ENCODE peak calls at places on chromosomes 1 and 21, in four cellular contexts. B is uterus, Z is Peyer's patch, I is cardiac muscle cell. C is an unnamed sample.
A peak's percentile ranks its signal among the peaks of the same experiment; 100 is the strongest.

GRCh38 chr1:232620356-232620841 is 9.5 kb downstream of the SIPA1L2 start:
- DNase-seq in B (peak; percentile 34), Z (peak; percentile 74), I (peak; percentile 90), C (no peak)

GRCh38 chr1:153752561-153753195 is 22.5 kb upstream of the SLC27A3 start:
- DNase-seq in B (peak; percentile 91), Z (peak; percentile 63), I (no peak), C (peak; percentile 71)

GRCh38 chr1:183331095-183331742 is 87.0 kb downstream of the NMNAT2 start:
- DNase-seq in B (no peak), Z (no peak), I (peak; percentile 59), C (no peak)

GRCh38 chr1:103265551-103265950 is 157.2 kb upstream of the COL11A1 start:
- DNase-seq in B (no peak), Z (no peak), I (peak; percentile 11), C (no peak)

GRCh38 chr1:169511339-169512028 is 25.7 kb upstream of the SLC19A2 start:
- DNase-seq in B (peak; percentile 48), Z (no peak), I (no peak), C (no peak)

GRCh38 chr1:40313329-40313957 is 3.6 kb downstream of the COL9A2 start:
- DNase-seq in B (no peak), Z (peak; percentile 75), I (no peak), C (no peak)

GRCh38 chr1:30048905-30049304 is 674.5 kb downstream of the MATN1 start:
- DNase-seq in B (no peak), Z (peak; percentile 3), I (no peak), C (no peak)

GRCh38 chr1:119323216-119323982 is 45.2 kb upstream of the HAO2 start:
- DNase-seq in B (no peak), Z (no peak), I (no peak), C (no peak)

GRCh38 chr1:201551877-201552731 is 13.2 kb downstream of the NAV1 start:
- DNase-seq in B (no peak), Z (no peak), I (no peak), C (no peak)

GRCh38 chr1:67716800-67717199 is 31.8 kb downstream of the GADD45A start:
- DNase-seq in B (no peak), Z (peak; percentile 78), I (no peak), C (no peak)

GRCh38 chr1:6962956-6963915 is 178.0 kb downstream of the CAMTA1 start:
- DNase-seq in B (peak; percentile 52), Z (peak; percentile 75), I (peak; percentile 95), C (no peak)

GRCh38 chr1:19163261-19163660 is 46.8 kb downstream of the UBR4 start:
- DNase-seq in B (no peak), Z (no peak), I (no peak), C (no peak)

GRCh38 chr1:30742963-30743559 is 14.5 kb downstream of the LAPTM5 start:
- DNase-seq in B (no peak), Z (no peak), I (no peak), C (no peak)

GRCh38 chr1:42692941-42693340 is 10.7 kb downstream of the YBX1 start:
- DNase-seq in B (no peak), Z (no peak), I (no peak), C (no peak)

GRCh38 chr1:101723415-101723814 is 273.3 kb downstream of the OLFM3 start:
- DNase-seq in B (no peak), Z (no peak), I (no peak), C (no peak)

GRCh38 chr1:183989078-183989577 is 48.4 kb downstream of the COLGALT2 start:
- DNase-seq in B (peak; percentile 26), Z (no peak), I (no peak), C (peak; percentile 5)

GRCh38 chr1:246776923-246777322 is 52.7 kb downstream of the SCCPDH start:
- DNase-seq in B (no peak), Z (no peak), I (no peak), C (no peak)

GRCh38 chr1:46575300-46575699 is 23.9 kb upstream of the KNCN start:
- DNase-seq in B (no peak), Z (no peak), I (no peak), C (no peak)

GRCh38 chr21:26809745-26810144 is 35.5 kb downstream of the ADAMTS1 start:
- DNase-seq in B (no peak), Z (no peak), I (no peak), C (no peak)

GRCh38 chr21:26804895-26805609 is 40.2 kb downstream of the ADAMTS1 start:
- DNase-seq in B (no peak), Z (no peak), I (peak; percentile 12), C (no peak)

GRCh38 chr21:26810266-26810665 is 34.9 kb downstream of the ADAMTS1 start:
- DNase-seq in B (no peak), Z (no peak), I (no peak), C (no peak)

GRCh38 chr21:26811031-26811430 is 34.2 kb downstream of the ADAMTS1 start:
- DNase-seq in B (no peak), Z (no peak), I (no peak), C (no peak)

DNA sequence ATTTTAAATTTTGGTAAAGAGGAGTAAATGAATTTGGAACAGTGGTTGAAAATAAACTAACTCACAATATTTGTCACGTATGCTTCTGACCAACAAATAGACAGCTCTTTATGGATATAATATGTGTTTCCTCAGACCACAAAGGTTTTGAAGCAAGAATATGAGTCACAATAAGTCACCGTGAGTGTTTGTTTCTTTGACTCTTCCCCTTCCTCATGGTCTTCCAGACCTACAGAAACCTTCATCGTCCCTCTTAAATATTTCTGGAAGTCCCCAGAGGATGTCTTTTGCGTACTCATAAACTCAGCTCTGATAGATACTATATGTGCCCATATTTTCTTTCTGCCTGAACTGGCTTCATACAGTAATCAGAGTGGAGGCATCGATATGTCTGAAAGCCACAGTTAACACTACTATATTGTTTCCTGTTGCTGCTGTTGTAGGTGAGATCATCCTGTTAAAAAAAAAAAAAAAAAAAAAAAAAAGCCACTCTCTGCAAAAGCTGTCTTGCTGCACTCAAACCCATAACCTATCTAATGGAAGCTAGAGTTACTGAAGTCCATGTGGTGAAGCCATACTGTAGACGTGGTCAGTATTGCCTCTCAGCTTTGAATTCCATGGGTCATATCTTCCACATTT is 38.4 kb downstream of the ADAMTS1 start:
- DNase-seq in B (no peak), Z (no peak), I (no peak), C (no peak)
- H3K27ac ChIP-seq in B (no peak overlapping the region), Z (no peak overlapping the region), I (no peak overlapping the region), C (no peak overlapping the region)

DNA sequence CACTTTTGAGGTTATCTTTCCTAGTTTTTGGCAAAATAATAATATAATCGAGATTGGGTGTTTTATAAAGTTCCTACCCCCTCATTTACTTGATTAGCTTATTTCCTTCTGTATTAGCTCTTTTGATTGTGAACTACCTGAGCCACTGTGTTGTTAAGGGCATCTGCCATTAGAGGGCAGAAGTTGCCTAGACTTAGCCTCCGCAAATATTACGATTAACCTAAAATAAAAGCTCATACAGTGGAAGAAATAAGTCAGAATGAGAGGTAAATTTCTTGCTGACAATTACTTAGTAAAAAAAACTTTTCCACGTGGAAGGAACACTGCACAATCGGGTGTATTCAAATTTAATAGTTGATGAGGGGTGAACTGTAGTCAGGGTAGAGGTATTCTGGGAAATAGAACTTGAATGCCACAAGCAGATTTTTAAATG is 2.3 kb downstream of the H3-3A start:
- DNase-seq in B (peak; percentile 32), Z (peak; percentile 80), I (peak; percentile 58), C (no peak)
- H3K4me3 ChIP-seq in B (peak overlapping the region; percentile 91), Z (peak overlapping the region; percentile 64), I (peak overlapping the region; percentile 97), C (peak overlapping the region; percentile 86)

GRCh38 chr1:88549536-88549935 is 134.5 kb upstream of the PKN2 start:
- DNase-seq in B (no peak), Z (no peak), I (no peak), C (no peak)
- TF ChIP-seq CTCF in B (no peak), Z (no peak), I (no peak), C (no peak)

GRCh38 chr1:222663535-222663934 is 45.6 kb downstream of the MIA3 start:
- DNase-seq in B (no peak), Z (no peak), I (no peak), C (no peak)
- H3K27ac ChIP-seq in B (no peak overlapping the region), Z (no peak overlapping the region), I (no peak overlapping the region), C (no peak overlapping the region)

DNA sequence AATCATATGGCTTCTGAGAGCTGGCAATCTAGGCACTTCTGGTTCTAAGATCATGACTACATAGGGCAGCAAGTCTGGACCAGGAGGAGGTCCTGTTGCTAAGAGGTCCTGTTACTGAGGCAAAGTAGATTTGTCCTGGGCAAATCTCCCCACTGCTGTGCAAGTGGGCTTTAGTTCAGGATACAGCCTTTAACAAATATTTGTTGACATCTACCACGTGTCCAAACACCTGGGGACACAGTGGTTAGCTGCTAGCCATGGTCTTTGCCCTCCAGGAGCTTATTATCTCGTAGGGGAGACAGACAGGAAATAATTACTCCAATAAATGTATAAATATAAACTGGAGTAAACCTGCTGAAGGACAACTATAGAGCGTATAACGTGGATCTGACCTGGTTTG is 3.2 kb downstream of the CGN start:
- DNase-seq in B (no peak), Z (peak; percentile 61), I (no peak), C (no peak)
- H3K4me3 ChIP-seq in B (no peak overlapping the region), Z (no peak overlapping the region), I (no peak overlapping the region), C (no peak overlapping the region)

GRCh38 chr1:26831546-26832248 is 5.2 kb downstream of the ZDHHC18 start:
- DNase-seq in B (no peak), Z (no peak), I (no peak), C (no peak)

GRCh38 chr1:26829214-26829911 is 2.9 kb downstream of the ZDHHC18 start:
- DNase-seq in B (no peak), Z (no peak), I (no peak), C (no peak)

GRCh38 chr1:26832249-26832960 is 5.9 kb downstream of the ZDHHC18 start:
- DNase-seq in B (no peak), Z (no peak), I (no peak), C (no peak)

GRCh38 chr1:26831059-26831458 is 4.6 kb downstream of the ZDHHC18 start:
- DNase-seq in B (no peak), Z (no peak), I (no peak), C (no peak)

GRCh38 chr1:26833432-26834405 is 7.2 kb downstream of the ZDHHC18 start:
- DNase-seq in B (no peak), Z (peak; percentile 95), I (no peak), C (no peak)
- TF ChIP-seq CTCF in B (no peak), Z (peak; percentile 35), I (no peak), C (no peak)

GRCh38 chr21:44895859-44896258 is 22.4 kb upstream of the PTTG1IP start:
- DNase-seq in B (no peak), Z (no peak), I (no peak), C (no peak)

GRCh38 chr21:44894687-44895302 is 21.3 kb upstream of the PTTG1IP start:
- DNase-seq in B (no peak), Z (no peak), I (no peak), C (no peak)

GRCh38 chr21:44892536-44893277 is 19.2 kb upstream of the PTTG1IP start:
- DNase-seq in B (peak; percentile 46), Z (peak; percentile 89), I (peak; percentile 62), C (no peak)

GRCh38 chr21:44893278-44893556 is 19.7 kb upstream of the PTTG1IP start:
- DNase-seq in B (no peak), Z (no peak), I (no peak), C (no peak)

GRCh38 chr21:44893948-44894656 is 20.6 kb upstream of the PTTG1IP start:
- DNase-seq in B (no peak), Z (no peak), I (no peak), C (no peak)
- H3K27ac ChIP-seq in B (no peak overlapping the region), Z (no peak overlapping the region), I (no peak overlapping the region), C (no peak overlapping the region)

C was measured in thoracic aorta.